ENCODE peak calls at places on chromosomes 16 and 17, in nine cellular contexts. H is stimulated activated CD4-positive, alpha-beta T cell treated with anti-CD3 and anti-CD28 coated beads, Interleukin-15, amount 100 ng/mL, for 1 hour; G is stimulated activated CD8-positive, alpha-beta memory T cell treated with anti-CD3 and anti-CD28 coated beads, Interleukin-4, amount 100 ng/mL, for 1 hour; N is right cardiac atrium; U is EH; O is activated effector memory CD4-positive, alpha-beta T cell treated with Interleukin-2 at 50 U/mL for 16 hours; Y is GM23338; K is AG09319; R is stimulated activated naive CD4-positive, alpha-beta T cell. A is an unnamed sample.

GRCh38 chr17:12078791-12079190 is 58.1 kb downstream of the MAP2K4 start:
- DNase-seq in H (no peak), K (no peak), N (no peak), G (no peak), U (peak; percentile 88), R (no peak), O (no peak), Y (no peak), A (peak; percentile 61)

GRCh38 chr17:40113961-40114272 is 7.9 kb upstream of the MSL1 start:
- DNase-seq in R (no peak), H (no peak), K (no peak), Y (no peak), O (no peak), G (no peak), N (no peak), U (peak; percentile 76), A (peak; percentile 47)

GRCh38 chr17:57940217-57940616 is 15.0 kb downstream of the CUEDC1 start:
- DNase-seq in G (no peak), H (no peak), Y (peak; percentile 50), R (no peak), N (no peak), K (no peak), U (no peak), O (no peak), A (no peak)

GRCh38 chr16:87138316-87138715 is 178.9 kb downstream of the C16orf95 start:
- DNase-seq in U (no peak), G (no peak), N (no peak), R (no peak), Y (no peak), H (no peak), K (no peak), O (no peak), A (no peak)

GRCh38 chr16:22008215-22009142 is 568 bp downstream of the MOSMO start:
- DNase-seq in Y (peak; percentile 62), R (peak; percentile 39), G (no peak), K (no peak), H (no peak), O (no peak), U (peak; percentile 43), N (peak; percentile 62), A (no peak)

GRCh38 chr17:280216-280615 is 72.4 kb downstream of the RPH3AL start:
- DNase-seq in O (no peak), G (no peak), K (no peak), N (no peak), U (no peak), H (no peak), Y (no peak), R (no peak), A (no peak)

GRCh38 chr17:54992797-54993639 is 24.5 kb downstream of the STXBP4 start:
- DNase-seq in Y (peak; percentile 86), U (peak; percentile 57), N (no peak), G (no peak), O (no peak), R (peak; percentile 1), K (no peak), H (no peak), A (peak; percentile 48)

GRCh38 chr16:48899500-48899899 is 289.5 kb upstream of the N4BP1 start:
- DNase-seq in O (no peak), K (no peak), U (no peak), R (no peak), H (no peak), N (no peak), Y (no peak), G (no peak), A (no peak)

GRCh38 chr17:77436058-77436442 is 295.3 kb downstream of the SEC14L1 start:
- DNase-seq in Y (peak; percentile 69), U (peak; percentile 43), K (no peak), G (no peak), R (no peak), N (peak; percentile 86), H (no peak), O (no peak), A (no peak)

GRCh38 chr16:2953706-2954105 is 10.4 kb upstream of the KREMEN2 start:
- DNase-seq in H (no peak), Y (no peak), O (no peak), G (no peak), U (no peak), R (no peak), N (no peak), K (no peak), A (no peak)

GRCh38 chr17:70552230-70552981 is 383.1 kb downstream of the KCNJ2 start:
- DNase-seq in G (no peak), U (peak; percentile 38), O (no peak), N (no peak), H (no peak), R (no peak), K (peak; percentile 11), Y (peak; percentile 79), A (peak; percentile 41)

GRCh38 chr17:79497949-79498348 is 112.9 kb downstream of the RBFOX3 start:
- DNase-seq in H (no peak), N (no peak), U (no peak), K (no peak), O (no peak), R (no peak), G (no peak), Y (no peak), A (no peak)

GRCh38 chr17:75036643-75037268 is 10.0 kb downstream of the ATP5PD start:
- DNase-seq in O (peak; percentile 89), H (peak; percentile 55), U (peak; percentile 67), G (peak; percentile 72), Y (peak; percentile 72), K (no peak), R (peak; percentile 83), N (peak; percentile 96), A (peak; percentile 13)

GRCh38 chr16:24737391-24737871 is 8.0 kb downstream of the TNRC6A start:
- DNase-seq in R (no peak), G (no peak), Y (no peak), H (no peak), K (peak; percentile 14), O (no peak), U (peak; percentile 70), N (no peak), A (peak; percentile 62)

GRCh38 chr16:26857371-26857770 is 209.4 kb upstream of the C16orf82 start:
- DNase-seq in G (no peak), H (no peak), K (no peak), N (no peak), R (no peak), U (no peak), O (no peak), Y (no peak), A (no peak)

GRCh38 chr17:10195090-10195489 is 3.3 kb downstream of the GAS7 start:
- DNase-seq in N (no peak), R (no peak), H (no peak), K (no peak), O (no peak), G (no peak), Y (no peak), U (no peak), A (no peak)

GRCh38 chr17:6556121-6557039 is at the start of gene PITPNM3:
- DNase-seq in H (no peak), G (no peak), K (no peak), Y (peak; percentile 66), R (no peak), N (no peak), U (no peak), O (no peak), A (no peak)

GRCh38 chr16:78809535-78809934 is 710.1 kb downstream of the WWOX start:
- DNase-seq in Y (no peak), O (no peak), K (no peak), H (no peak), R (no peak), U (no peak), G (no peak), N (no peak), A (no peak)

GRCh38 chr16:72561-73537 is at the start of gene RHBDF1:
- DNase-seq in O (no peak), R (no peak), G (no peak), N (peak; percentile 89), H (no peak), K (no peak), U (peak; percentile 71), Y (peak; percentile 83), A (peak; percentile 57)

GRCh38 chr17:15954222-15954621 is 9.3 kb downstream of the ADORA2B start:
- DNase-seq in O (no peak), G (no peak), H (no peak), K (peak; percentile 24), N (no peak), R (no peak), Y (no peak), U (peak; percentile 96), A (peak; percentile 98)

GRCh38 chr16:3580271-3580670 is 3.1 kb upstream of the NLRC3 start:
- DNase-seq in Y (no peak), U (no peak), H (no peak), N (no peak), G (no peak), O (no peak), R (no peak), K (no peak), A (no peak)

GRCh38 chr16:13390093-13390985 is 488.9 kb downstream of the SHISA9 start:
- DNase-seq in U (no peak), O (no peak), N (no peak), G (no peak), Y (no peak), K (no peak), H (no peak), R (no peak), A (no peak)

GRCh38 chr17:32161029-32161428 is 18.7 kb downstream of the RHOT1 start:
- DNase-seq in R (no peak), N (no peak), O (no peak), U (peak; percentile 7), Y (no peak), K (no peak), G (no peak), H (no peak), A (no peak)

GRCh38 chr17:55624789-55625433 is 97.8 kb downstream of the TMEM100 start:
- DNase-seq in G (no peak), O (no peak), U (no peak), H (no peak), N (no peak), K (no peak), Y (no peak), R (no peak), A (no peak)

GRCh38 chr17:15265131-15265530 is at the start of gene PMP22:
- DNase-seq in Y (peak; percentile 37), R (no peak), U (no peak), H (no peak), K (no peak), O (no peak), N (peak; percentile 78), G (no peak), A (peak; percentile 42)

GRCh38 chr17:43217614-43218087 is 6.0 kb downstream of the TMEM106A start:
- DNase-seq in H (no peak), N (no peak), R (no peak), Y (no peak), U (no peak), K (no peak), O (no peak), G (no peak), A (no peak)

GRCh38 chr16:23597003-23597756 is 1.1 kb upstream of the NDUFAB1 start:
- DNase-seq in N (peak; percentile 69), Y (peak; percentile 77), H (no peak), O (no peak), G (no peak), R (no peak), U (peak; percentile 15), K (no peak), A (no peak)

GRCh38 chr17:69724236-69724635 is 309.7 kb downstream of the MAP2K6 start:
- DNase-seq in K (no peak), G (no peak), Y (no peak), R (no peak), U (no peak), N (no peak), H (no peak), O (no peak), A (peak; percentile 9)

GRCh38 chr16:86923656-86924055 is 345.3 kb downstream of the FOXL1 start:
- DNase-seq in N (no peak), K (no peak), Y (no peak), R (no peak), G (no peak), O (no peak), H (no peak), U (no peak), A (no peak)

GRCh38 chr16:27515874-27516353 is 33.8 kb downstream of the GTF3C1 start:
- DNase-seq in K (no peak), G (no peak), H (peak; percentile 5), Y (peak; percentile 72), O (no peak), U (peak; percentile 19), N (peak; percentile 67), R (no peak), A (peak; percentile 17)

GRCh38 chr16:89422905-89423630 is 67.3 kb downstream of the ANKRD11 start:
- DNase-seq in U (peak; percentile 81), R (no peak), K (no peak), G (peak; percentile 41), N (no peak), O (no peak), Y (peak; percentile 57), H (no peak), A (peak; percentile 15)

A was measured in HCEC 1CT.